ENCODE peak calls at places on chromosome 22, in five cellular contexts. N is effector CD4-positive, alpha-beta T cell; T is thoracic aorta; Q is D341Med; G is AG09309. P is an unnamed sample.

GRCh38 chr22:33302549-33302948 is 244.4 kb upstream of the SYN3 start:
- DNase-seq in N (no peak), T (no peak), Q (peak), G (no peak), P (no peak)

GRCh38 chr22:37208401-37209139 is 3.7 kb downstream of the SSTR3 start:
- DNase-seq in N (no peak), T (no peak), Q (no peak), G (no peak), P (no peak)

GRCh38 chr22:49535126-49535525 is 292.5 kb downstream of the BRD1 start:
- DNase-seq in N (no peak), T (no peak), Q (no peak), G (no peak), P (no peak)

GRCh38 chr22:30015229-30015797 is 65.0 kb upstream of the HORMAD2 start:
- DNase-seq in N (no peak), T (no peak), Q (no peak), G (no peak), P (no peak)

GRCh38 chr22:23678133-23678532 is 12.7 kb upstream of the RGL4 start:
- DNase-seq in N (no peak), T (no peak), Q (peak), G (no peak), P (no peak)

GRCh38 chr22:38419121-38419863 is 35.7 kb downstream of the KCNJ4 start:
- DNase-seq in N (no peak), T (no peak), Q (peak), G (no peak), P (no peak)

GRCh38 chr22:40055143-40055926 is 60.6 kb downstream of the FAM83F start:
- DNase-seq in N (peak), T (no peak), Q (no peak), G (no peak), P (no peak)

GRCh38 chr22:41541484-41541883 is 2.8 kb downstream of the POLR3H start:
- DNase-seq in N (no peak), T (no peak), Q (no peak), G (no peak), P (no peak)

GRCh38 chr22:45101828-45102227 is 61.9 kb upstream of the NUP50 start:
- DNase-seq in N (no peak), T (no peak), Q (peak), G (no peak), P (peak)

GRCh38 chr22:50292643-50293440 is 14.6 kb downstream of the PLXNB2 start:
- DNase-seq in N (no peak), T (no peak), Q (no peak), G (no peak), P (no peak)

GRCh38 chr22:34960005-34960404 is 106.0 kb upstream of the ISX start:
- DNase-seq in N (no peak), T (no peak), Q (no peak), G (no peak), P (no peak)

GRCh38 chr22:45462034-45462655 is 40.5 kb upstream of the FBLN1 start:
- DNase-seq in N (no peak), T (no peak), Q (no peak), G (no peak), P (no peak)

GRCh38 chr22:28741758-28742561 is at the start of the genes CHEK2 and HSCB:
- DNase-seq in N (peak), T (peak), Q (peak), G (peak), P (peak)

GRCh38 chr22:45934659-45935341 is 42.2 kb downstream of the WNT7B start:
- DNase-seq in N (no peak), T (peak), Q (no peak), G (peak), P (peak)

GRCh38 chr22:31446767-31447166 is 42.9 kb downstream of the EIF4ENIF1 start:
- DNase-seq in N (no peak), T (no peak), Q (no peak), G (no peak), P (no peak)

GRCh38 chr22:24592846-24593809 is at the start of gene LRRC75B:
- DNase-seq in N (no peak), T (peak), Q (peak), G (peak), P (peak)

GRCh38 chr22:48188211-48188845 is 1425.9 kb downstream of the TBC1D22A start:
- DNase-seq in N (no peak), T (no peak), Q (no peak), G (no peak), P (no peak)

GRCh38 chr22:45937960-45938359 is 39.0 kb downstream of the WNT7B start:
- DNase-seq in N (no peak), T (no peak), Q (no peak), G (no peak), P (no peak)

GRCh38 chr22:42841444-42841843 is 15.6 kb downstream of the ARFGAP3 start:
- DNase-seq in N (no peak), T (no peak), Q (no peak), G (no peak), P (no peak)

GRCh38 chr22:37225481-37225880 is 13.2 kb upstream of the SSTR3 start:
- DNase-seq in N (no peak), T (no peak), Q (no peak), G (no peak), P (no peak)

GRCh38 chr22:20248461-20248959 is 19.6 kb downstream of the RTN4R start:
- DNase-seq in N (no peak), T (no peak), Q (no peak), G (no peak), P (no peak)